ENCODE peak calls at places on chromosomes 1 and 21, in four cellular contexts. E is WTC11, B is HepG2, J is K562. M is an unnamed sample.

GRCh38 chr1:193674292-193674944 is 488.0 kb upstream of the B3GALT2 start:
- DNase-seq in E (no peak), B (no peak), J (no peak), M (no peak)

GRCh38 chr1:45911634-45912033 is 108.2 kb downstream of the MAST2 start:
- DNase-seq in B (no peak), E (no peak), J (no peak), M (no peak)

GRCh38 chr21:15978158-15978805 is 248.5 kb downstream of the USP25 start:
- DNase-seq in B (no peak), E (no peak), J (no peak), M (no peak)

GRCh38 chr1:145959957-145960467 is 2.2 kb upstream of the LIX1L start:
- DNase-seq in J (no peak), B (no peak), E (no peak), M (no peak)

GRCh38 chr1:91611498-91611917 is 110.9 kb downstream of the CDC7 start:
- DNase-seq in J (no peak), B (no peak), E (peak), M (no peak)

GRCh38 chr1:232225336-232226131 is 404.4 kb downstream of the SIPA1L2 start:
- DNase-seq in J (no peak), B (no peak), E (no peak), M (no peak)

GRCh38 chr1:52460686-52461085 is 56.3 kb downstream of the PRPF38A start:
- DNase-seq in J (no peak), E (no peak), B (no peak), M (no peak)

GRCh38 chr1:71623888-71624287 is 543.1 kb upstream of the ZRANB2 start:
- DNase-seq in B (no peak), J (no peak), E (no peak), M (no peak)

GRCh38 chr1:229204863-229205777 is 65.8 kb upstream of the RAB4A start:
- DNase-seq in B (no peak), E (no peak), J (no peak), M (no peak)

GRCh38 chr21:26169611-26170470 is 729 bp downstream of the APP start:
- DNase-seq in B (no peak), J (no peak), E (peak), M (peak)

GRCh38 chr1:213252026-213252425 is 201.0 kb downstream of the RPS6KC1 start:
- DNase-seq in J (no peak), B (no peak), E (no peak), M (no peak)

GRCh38 chr1:17653728-17654351 is 101.3 kb upstream of the ACTL8 start:
- DNase-seq in B (no peak), J (peak), E (peak), M (peak)

GRCh38 chr21:46071082-46071481 is 26.8 kb upstream of the COL6A2 start:
- DNase-seq in E (no peak), J (no peak), B (no peak), M (no peak)

GRCh38 chr1:208437416-208437815 is 193.2 kb upstream of the PLXNA2 start:
- DNase-seq in E (no peak), B (no peak), J (no peak), M (no peak)

GRCh38 chr21:30269803-30270530 is 12.8 kb downstream of the KRTAP24-1 start:
- DNase-seq in J (no peak), E (no peak), B (no peak), M (no peak)

GRCh38 chr21:30268608-30269197 is 14.0 kb downstream of the KRTAP24-1 start:
- DNase-seq in J (peak), B (no peak), E (no peak), M (peak)
- TF ChIP-seq ELF4 in J (no peak), B (no peak), E (no peak), M (no peak)

GRCh38 chr1:200291106-200291505 is 118.7 kb downstream of the ZNF281 start:
- DNase-seq in B (no peak), E (no peak), J (no peak), M (no peak)

GRCh38 chr1:200294241-200294640 is 115.6 kb downstream of the ZNF281 start:
- DNase-seq in J (no peak), E (no peak), B (no peak), M (no peak)

GRCh38 chr1:200296091-200296661 is 113.7 kb downstream of the ZNF281 start:
- DNase-seq in J (no peak), E (no peak), B (peak), M (no peak)

GRCh38 chr1:200290010-200290685 is 119.7 kb downstream of the ZNF281 start:
- DNase-seq in B (peak), E (peak), J (no peak), M (peak)

GRCh38 chr1:200292699-200293098 is 117.1 kb downstream of the ZNF281 start:
- DNase-seq in B (no peak), E (no peak), J (no peak), M (no peak)
- TF ChIP-seq ELF4 in B (no peak), E (no peak), J (no peak), M (no peak)

GRCh38 chr1:41671116-41671755 is 186.8 kb upstream of the EDN2 start:
- DNase-seq in B (no peak), E (no peak), J (no peak), M (no peak)

GRCh38 chr1:41672173-41672572 is 187.7 kb upstream of the EDN2 start:
- DNase-seq in J (no peak), B (no peak), E (no peak), M (no peak)

GRCh38 chr1:41673806-41674205 is 189.3 kb upstream of the EDN2 start:
- DNase-seq in E (no peak), J (no peak), B (no peak), M (no peak)

GRCh38 chr1:41673355-41673754 is 188.9 kb upstream of the EDN2 start:
- DNase-seq in B (no peak), J (no peak), E (no peak), M (no peak)

DNA sequence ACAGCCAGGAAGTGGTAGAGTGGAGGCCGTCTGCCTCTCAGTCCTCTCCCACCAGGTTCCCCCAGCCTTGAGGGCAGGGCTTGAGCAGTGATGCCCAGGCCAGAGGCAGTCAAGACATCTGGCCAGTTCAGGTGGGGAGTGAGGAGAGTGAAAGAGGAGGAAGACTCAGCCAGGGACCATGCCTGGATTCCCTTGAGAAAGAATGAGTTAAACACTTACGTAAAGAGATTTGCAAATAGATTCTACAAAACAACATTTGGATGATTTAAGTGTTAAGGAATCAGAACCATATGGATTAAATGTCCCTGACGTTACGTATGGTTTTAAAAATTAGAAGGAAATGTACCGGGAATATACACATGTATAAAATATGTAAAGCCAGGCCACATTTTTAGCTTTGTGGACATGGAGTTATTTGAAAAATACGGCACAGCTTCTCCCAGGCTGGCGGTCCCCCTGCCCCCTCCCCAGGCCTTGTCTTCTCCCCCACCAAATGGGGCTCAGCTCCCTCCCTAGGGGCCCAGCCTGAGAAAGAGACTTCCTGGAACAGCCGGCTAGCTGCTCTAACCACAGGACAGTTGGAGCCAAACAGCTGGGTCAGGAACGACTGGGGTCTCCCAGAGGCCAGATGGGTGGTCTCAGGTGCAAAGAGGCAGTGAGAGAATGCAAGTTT is 188.3 kb upstream of the EDN2 start:
- DNase-seq in J (no peak), B (no peak), E (no peak), M (no peak)
- TF ChIP-seq ELF4 in J (no peak), B (no peak), E (no peak), M (no peak)

DNA sequence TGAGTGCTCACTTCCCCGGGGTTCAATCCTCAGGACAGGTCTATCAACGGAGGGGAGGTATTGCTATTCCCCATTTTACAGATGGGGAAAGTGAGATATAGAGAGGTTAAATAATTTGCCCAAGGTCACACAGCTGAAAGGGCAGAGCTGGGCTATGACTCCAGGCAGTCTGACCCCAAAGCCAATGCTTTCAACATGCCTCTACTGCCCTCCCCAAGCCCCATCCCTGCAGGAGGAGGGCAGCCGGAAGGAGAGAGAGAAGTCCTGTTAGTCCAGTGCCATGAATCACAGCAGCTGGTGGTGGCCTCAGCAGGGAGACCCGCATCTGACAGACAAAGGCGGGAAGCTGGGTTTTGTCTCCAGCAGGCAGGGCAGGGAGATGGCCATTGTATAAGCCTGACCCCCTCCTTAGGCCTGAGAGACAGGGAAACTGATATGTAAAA is 20.0 kb upstream of the CLIC4 start:
- DNase-seq in J (no peak), B (peak), E (peak), M (no peak)
- TF ChIP-seq ELF4 in J (no peak), B (no peak), E (no peak), M (no peak)